ENCODE peak calls at places on chromosomes 16 and 17, in ten cellular contexts. V is ACHN; T is stimulated activated CD8-positive, alpha-beta memory T cell treated with anti-CD3 and anti-CD28 coated beads, Interleukin-4, amount 100 ng/mL, for 1 hour; D is transverse colon; R is amygdala; A is progenitor cell of endocrine pancreas; E is activated naive CD4-positive, alpha-beta T cell treated with Interleukin-2 at 50 U/mL for 16 hours; C is iris pigment epithelial cell; Z is mammary epithelial cell; U is ovary. G is an unnamed sample.

GRCh38 chr17:31686495-31686894 is 172.5 kb downstream of the COPRS start:
- DNase-seq in V (no peak), T (no peak), D (no peak), R (no peak), A (no peak), E (no peak), C (no peak), Z (no peak), U (no peak), G (peak)

GRCh38 chr16:67006930-67007658 is 18.7 kb downstream of the CES4A start:
- DNase-seq in V (no peak), T (no peak), D (no peak), R (no peak), A (no peak), E (no peak), C (peak), Z (no peak), U (no peak), G (no peak)

GRCh38 chr17:75498726-75499213 is 16.6 kb downstream of the CASKIN2 start:
- DNase-seq in V (no peak), T (no peak), D (no peak), R (no peak), A (no peak), E (no peak), C (no peak), Z (no peak), U (no peak), G (no peak)

GRCh38 chr17:56185491-56185890 is 32.2 kb downstream of the ANKFN1 start:
- DNase-seq in V (no peak), T (no peak), D (no peak), R (no peak), A (no peak), E (no peak), C (peak), Z (no peak), U (no peak), G (peak)

GRCh38 chr16:8859913-8860881 is 8.6 kb downstream of the CARHSP1 start:
- DNase-seq in V (no peak), T (no peak), D (peak), R (no peak), A (no peak), E (no peak), C (peak), Z (peak), U (peak), G (no peak)

GRCh38 chr16:55091213-55091870 is 160.7 kb downstream of the IRX5 start:
- DNase-seq in V (no peak), T (no peak), D (no peak), R (no peak), A (no peak), E (no peak), C (no peak), Z (no peak), U (no peak), G (no peak)

GRCh38 chr17:21458036-21458435 is 81.9 kb downstream of the KCNJ12 start:
- DNase-seq in V (no peak), T (no peak), D (no peak), R (no peak), A (no peak), E (no peak), C (no peak), Z (no peak), U (no peak), G (no peak)

GRCh38 chr16:7289299-7289698 is 43.3 kb upstream of the RBFOX1 start:
- DNase-seq in V (no peak), T (no peak), D (no peak), R (no peak), A (no peak), E (no peak), C (no peak), Z (no peak), U (no peak), G (no peak)

GRCh38 chr17:80855968-80856862 is 135.4 kb upstream of the CHMP6 start:
- DNase-seq in V (peak), T (peak), D (peak), R (no peak), A (no peak), E (peak), C (peak), Z (peak), U (no peak), G (peak)

GRCh38 chr17:81924557-81925532 is 2.7 kb downstream of the MAFG start:
- DNase-seq in V (no peak), T (no peak), D (no peak), R (no peak), A (no peak), E (no peak), C (no peak), Z (no peak), U (peak), G (no peak)

GRCh38 chr16:56830669-56831068 is 34.3 kb upstream of the SLC12A3 start:
- DNase-seq in V (no peak), T (no peak), D (no peak), R (no peak), A (no peak), E (no peak), C (no peak), Z (no peak), U (no peak), G (no peak)

GRCh38 chr17:74380086-74380958 is 13.0 kb downstream of the GPR142 start:
- DNase-seq in V (no peak), T (no peak), D (peak), R (no peak), A (no peak), E (no peak), C (no peak), Z (peak), U (no peak), G (peak)

GRCh38 chr16:47612711-47613110 is 151.6 kb downstream of the PHKB start:
- DNase-seq in V (no peak), T (no peak), D (no peak), R (no peak), A (no peak), E (no peak), C (peak), Z (peak), U (no peak), G (no peak)

GRCh38 chr16:30963925-30964511 is 6.5 kb downstream of the SETD1A start:
- DNase-seq in V (no peak), T (no peak), D (no peak), R (no peak), A (no peak), E (no peak), C (no peak), Z (no peak), U (no peak), G (no peak)

GRCh38 chr16:86602521-86602920 is 24.2 kb downstream of the FOXL1 start:
- DNase-seq in V (no peak), T (no peak), D (no peak), R (no peak), A (no peak), E (no peak), C (no peak), Z (no peak), U (no peak), G (no peak)

GRCh38 chr17:72693956-72694355 is 398.5 kb downstream of the SLC39A11 start:
- DNase-seq in V (no peak), T (no peak), D (no peak), R (no peak), A (no peak), E (no peak), C (no peak), Z (no peak), U (no peak), G (no peak)

GRCh38 chr16:3735541-3735940 is 18.2 kb upstream of the TRAP1 start:
- DNase-seq in V (no peak), T (no peak), D (no peak), R (no peak), A (no peak), E (no peak), C (no peak), Z (no peak), U (no peak), G (no peak)

GRCh38 chr16:73713817-73714495 is 582.7 kb upstream of the PSMD7 start:
- DNase-seq in V (peak), T (no peak), D (peak), R (no peak), A (no peak), E (no peak), C (no peak), Z (peak), U (no peak), G (peak)

GRCh38 chr16:77585852-77586251 is 136.5 kb upstream of the NUDT7 start:
- DNase-seq in V (peak), T (no peak), D (no peak), R (no peak), A (no peak), E (no peak), C (peak), Z (peak), U (no peak), G (peak)

GRCh38 chr16:21339927-21340326 is 61.8 kb upstream of the CRYM start:
- DNase-seq in V (no peak), T (no peak), D (peak), R (no peak), A (no peak), E (no peak), C (no peak), Z (no peak), U (no peak), G (no peak)

GRCh38 chr16:57115504-57116182 is 23.3 kb downstream of the CPNE2 start:
- DNase-seq in V (no peak), T (no peak), D (no peak), R (peak), A (no peak), E (no peak), C (peak), Z (no peak), U (peak), G (no peak)

GRCh38 chr16:1471569-1472194 is 3.1 kb downstream of the CLCN7 start:
- DNase-seq in V (no peak), T (no peak), D (no peak), R (no peak), A (no peak), E (no peak), C (no peak), Z (no peak), U (no peak), G (no peak)

GRCh38 chr16:68275611-68276191 is 11.4 kb downstream of the SLC7A6 start:
- DNase-seq in V (no peak), T (no peak), D (no peak), R (no peak), A (no peak), E (peak), C (no peak), Z (peak), U (no peak), G (no peak)

GRCh38 chr17:17751489-17751995 is 70.3 kb downstream of the RAI1 start:
- DNase-seq in V (no peak), T (no peak), D (no peak), R (no peak), A (no peak), E (peak), C (no peak), Z (no peak), U (no peak), G (no peak)

GRCh38 chr16:22638393-22639206 is 127.9 kb downstream of the NPIPB5 start:
- DNase-seq in V (no peak), T (no peak), D (no peak), R (no peak), A (no peak), E (no peak), C (peak), Z (peak), U (no peak), G (peak)

GRCh38 chr17:8740486-8740885 is 4.2 kb downstream of the CCDC42 start:
- DNase-seq in V (no peak), T (no peak), D (peak), R (no peak), A (no peak), E (peak), C (no peak), Z (no peak), U (no peak), G (no peak)

GRCh38 chr16:21302898-21303528 is 24.9 kb upstream of the CRYM start:
- DNase-seq in V (peak), T (no peak), D (peak), R (no peak), A (no peak), E (no peak), C (peak), Z (peak), U (no peak), G (peak)

GRCh38 chr16:77376358-77376757 is 58.5 kb downstream of the ADAMTS18 start:
- DNase-seq in V (peak), T (no peak), D (no peak), R (no peak), A (no peak), E (no peak), C (no peak), Z (no peak), U (no peak), G (no peak)

GRCh38 chr17:21375757-21376584 is at the start of gene KCNJ12:
- DNase-seq in V (peak), T (no peak), D (peak), R (no peak), A (no peak), E (no peak), C (peak), Z (peak), U (no peak), G (no peak)

GRCh38 chr17:75315541-75316243 is 26.5 kb upstream of the SLC25A19 start:
- DNase-seq in V (no peak), T (no peak), D (no peak), R (no peak), A (no peak), E (peak), C (peak), Z (no peak), U (no peak), G (no peak)

GRCh38 chr17:41894791-41895331 is 23.9 kb downstream of the ACLY start:
- DNase-seq in V (peak), T (no peak), D (no peak), R (no peak), A (no peak), E (no peak), C (peak), Z (no peak), U (no peak), G (no peak)

GRCh38 chr17:74527081-74527480 is 4.2 kb downstream of the CD300LB start:
- DNase-seq in V (no peak), T (no peak), D (no peak), R (no peak), A (no peak), E (no peak), C (no peak), Z (no peak), U (no peak), G (no peak)

GRCh38 chr16:12186774-12187335 is 210.3 kb downstream of the SNX29 start:
- DNase-seq in V (peak), T (no peak), D (no peak), R (no peak), A (no peak), E (no peak), C (no peak), Z (peak), U (no peak), G (no peak)

GRCh38 chr17:31654936-31655335 is 204.1 kb downstream of the COPRS start:
- DNase-seq in V (no peak), T (peak), D (no peak), R (no peak), A (no peak), E (no peak), C (no peak), Z (peak), U (no peak), G (peak)

GRCh38 chr17:22463110-22463850 is 771.0 kb downstream of the KCNJ18 start:
- DNase-seq in V (no peak), T (no peak), D (no peak), R (no peak), A (no peak), E (no peak), C (no peak), Z (no peak), U (no peak), G (peak)